ENCODE peak calls at places on chromosomes 16 and 17, in eight cellular contexts. S is PC-9; X is CD4-positive, CD25-positive, alpha-beta regulatory T cell; V is adrenal gland; C is transverse colon; I is heart right ventricle; L is naive thymus-derived CD4-positive, alpha-beta T cell; O is fibroblast of lung. E is an unnamed sample.

GRCh38 chr16:57386381-57386951 is 14.2 kb downstream of the CX3CL1 start:
- DNase-seq in S (no peak), X (no peak), V (no peak), C (no peak), I (peak), L (no peak), O (peak), E (peak)

GRCh38 chr16:78535098-78535497 is 435.6 kb downstream of the WWOX start:
- DNase-seq in S (no peak), X (no peak), V (no peak), C (no peak), I (no peak), L (no peak), O (no peak), E (no peak)

GRCh38 chr17:79065105-79065670 is 9.4 kb upstream of the ENGASE start:
- DNase-seq in S (no peak), X (peak), V (peak), C (peak), I (no peak), L (peak), O (peak), E (peak)

GRCh38 chr16:85088570-85089214 is 23.6 kb downstream of the CIBAR2 start:
- DNase-seq in S (no peak), X (no peak), V (no peak), C (no peak), I (no peak), L (no peak), O (no peak), E (no peak)

GRCh38 chr17:73338050-73338491 is 26.3 kb upstream of the CDC42EP4 start:
- DNase-seq in S (no peak), X (no peak), V (no peak), C (no peak), I (no peak), L (no peak), O (peak), E (peak)

GRCh38 chr16:62954144-62955032 is 918.1 kb upstream of the CDH8 start:
- DNase-seq in S (no peak), X (no peak), V (no peak), C (no peak), I (no peak), L (no peak), O (no peak), E (no peak)

GRCh38 chr16:4733747-4734062 is 366 bp downstream of the ANKS3 start:
- DNase-seq in S (no peak), X (no peak), V (no peak), C (no peak), I (no peak), L (no peak), O (no peak), E (no peak)

GRCh38 chr17:51423421-51424160 is 163.2 kb downstream of the UTP18 start:
- DNase-seq in S (no peak), X (no peak), V (no peak), C (no peak), I (no peak), L (no peak), O (no peak), E (no peak)

DNA sequence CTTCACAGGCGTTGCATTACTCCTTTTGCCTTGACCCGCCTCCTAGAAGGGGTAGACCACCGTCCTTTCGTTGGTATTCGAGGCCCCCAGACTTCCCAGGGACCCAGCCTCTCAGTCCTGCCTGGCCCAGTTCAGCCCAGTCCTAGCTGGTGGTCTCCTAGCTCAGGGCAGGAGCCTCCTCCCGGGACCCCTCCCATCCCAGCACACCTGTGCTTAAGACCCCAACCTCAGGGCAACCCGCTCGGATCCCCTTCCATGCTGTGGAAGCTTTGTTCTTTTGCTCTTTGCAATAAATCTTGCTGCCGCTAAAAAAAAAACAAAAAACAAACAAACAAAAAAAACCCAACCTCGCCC is 842 bp downstream of the PYDC1 start:
- DNase-seq in S (no peak), X (no peak), V (no peak), C (no peak), I (no peak), L (no peak), O (no peak), E (no peak)
- H3K27ac ChIP-seq in S (no peak), X (no peak), V (no peak), C (no peak), I (no peak), L (no peak), O (no peak), E (no peak)

DNA sequence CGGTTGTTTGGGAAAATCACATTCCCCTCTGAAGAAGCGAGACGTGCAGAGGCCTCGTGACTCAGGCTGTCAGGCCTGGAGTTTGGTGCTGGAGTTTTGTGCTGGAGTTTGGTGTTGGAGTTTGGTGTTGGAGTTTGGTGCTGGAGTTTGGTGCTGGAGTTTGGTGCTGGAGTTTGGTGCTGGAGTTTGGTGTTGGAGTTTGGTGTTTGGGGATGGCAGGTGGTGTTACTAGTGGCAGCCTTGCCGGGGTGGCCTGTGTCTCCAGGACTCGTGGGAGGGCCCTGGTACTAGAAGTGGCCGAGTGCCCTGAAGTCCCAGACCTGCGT is 12.6 kb downstream of the TBC1D24 start:
- DNase-seq in S (no peak), X (no peak), V (no peak), C (no peak), I (no peak), L (no peak), O (no peak), E (no peak)
- H3K27ac ChIP-seq in S (no peak), X (no peak), V (no peak), C (no peak), I (no peak), L (peak), O (no peak), E (no peak)

GRCh38 chr17:42783062-42783777 is 2.8 kb downstream of the WNK4 start:
- DNase-seq in S (peak), X (no peak), V (no peak), C (no peak), I (no peak), L (no peak), O (peak), E (no peak)
- H3K27ac ChIP-seq in S (peak), X (no peak), V (no peak), C (peak), I (no peak), L (no peak), O (no peak), E (no peak)

GRCh38 chr17:40323731-40324650 is 15.0 kb downstream of the RARA start:
- DNase-seq in S (no peak), X (peak), V (peak), C (peak), I (peak), L (no peak), O (peak), E (peak)
- H3K27ac ChIP-seq in S (no peak), X (peak), V (peak), C (peak), I (peak), L (peak), O (peak), E (no peak)

GRCh38 chr17:39208136-39208535 is 8.1 kb downstream of the RPL19 start:
- DNase-seq in S (no peak), X (no peak), V (no peak), C (no peak), I (no peak), L (no peak), O (no peak), E (no peak)
- H3K27ac ChIP-seq in S (no peak), X (no peak), V (no peak), C (no peak), I (no peak), L (no peak), O (no peak), E (no peak)

DNA sequence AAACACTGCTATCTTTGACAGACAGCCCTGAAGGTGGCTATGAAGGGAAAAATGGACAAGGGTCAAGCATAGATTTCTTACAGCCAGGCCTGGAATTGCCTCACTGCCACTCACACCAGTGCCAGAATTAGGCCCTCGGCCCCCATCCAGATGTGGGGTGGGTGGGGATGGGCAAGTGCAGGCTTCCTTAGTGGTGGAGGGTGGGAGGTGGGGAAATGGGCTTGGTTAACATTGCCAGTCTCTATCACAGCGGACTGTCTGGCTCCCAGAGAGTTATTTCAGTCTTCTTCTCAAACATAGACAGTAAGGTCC is 24.9 kb downstream of the B9D1 start:
- DNase-seq in S (no peak), X (no peak), V (no peak), C (no peak), I (no peak), L (no peak), O (peak), E (no peak)
- H3K27ac ChIP-seq in S (no peak), X (no peak), V (no peak), C (no peak), I (peak), L (no peak), O (no peak), E (no peak)

GRCh38 chr17:35543856-35544255 is 6.4 kb upstream of the SLFN12L start:
- DNase-seq in S (no peak), X (no peak), V (no peak), C (no peak), I (no peak), L (no peak), O (no peak), E (no peak)
- H3K27ac ChIP-seq in S (no peak), X (no peak), V (no peak), C (no peak), I (no peak), L (no peak), O (no peak), E (no peak)

E was measured in aorta.